ENCODE peak calls at places on chromosomes 5 and 9, in seven cellular contexts. V, N, I, S, K, L and E are unnamed samples.

GRCh38 chr9:71638627-71639026 is 129.7 kb downstream of the CEMIP2 start:
- DNase-seq in N (no peak), K (no peak), V (no peak), L (peak), S (peak), I (no peak), E (peak)

GRCh38 chr5:173513521-173513991 is 102.9 kb downstream of the BOD1 start:
- DNase-seq in I (no peak), V (no peak), N (no peak), L (no peak), S (no peak), K (no peak), E (no peak)

GRCh38 chr9:109499631-109500120 is 1.6 kb upstream of the PTPN3 start:
- DNase-seq in S (no peak), I (no peak), V (peak), K (no peak), N (peak), L (no peak), E (no peak)

GRCh38 chr9:116190997-116191396 is 37.4 kb downstream of the PAPPA start:
- DNase-seq in L (no peak), V (no peak), I (no peak), S (no peak), K (no peak), N (peak), E (no peak)

GRCh38 chr5:179135006-179135405 is 74.8 kb downstream of the ZNF354C start:
- DNase-seq in V (no peak), I (no peak), N (no peak), S (no peak), L (no peak), K (no peak), E (no peak)

GRCh38 chr9:99336531-99336930 is 114.4 kb downstream of the SEC61B start:
- DNase-seq in V (no peak), K (no peak), L (no peak), N (no peak), I (no peak), S (no peak), E (no peak)

GRCh38 chr5:176823076-176823481 is 12.7 kb downstream of the UNC5A start:
- DNase-seq in S (no peak), L (no peak), N (no peak), I (no peak), V (no peak), K (no peak), E (no peak)

GRCh38 chr5:35248843-35249780 is 18.8 kb upstream of the PRLR start:
- DNase-seq in V (no peak), K (no peak), I (no peak), N (no peak), L (peak), S (no peak), E (no peak)

GRCh38 chr5:17878541-17878940 is 244.3 kb downstream of the TAF11L14 start:
- DNase-seq in L (no peak), K (no peak), N (no peak), V (no peak), I (no peak), S (no peak), E (no peak)

GRCh38 chr5:35776757-35777156 is 79.9 kb upstream of the IL7R start:
- DNase-seq in K (no peak), L (no peak), V (no peak), I (no peak), S (no peak), N (no peak), E (no peak)

GRCh38 chr5:159746707-159747106 is 169.6 kb upstream of the ADRA1B start:
- DNase-seq in L (peak), V (no peak), K (no peak), S (no peak), I (no peak), N (no peak), E (no peak)

GRCh38 chr5:44875661-44876250 is 67.0 kb downstream of the MRPS30 start:
- DNase-seq in V (peak), K (peak), N (peak), I (no peak), S (no peak), L (no peak), E (no peak)

GRCh38 chr9:136108648-136109266 is 9.9 kb downstream of the TMEM250 start:
- DNase-seq in S (no peak), N (no peak), I (no peak), L (no peak), K (no peak), V (no peak), E (no peak)

GRCh38 chr9:136111910-136112309 is 6.8 kb downstream of the TMEM250 start:
- DNase-seq in V (no peak), N (no peak), S (no peak), I (no peak), K (no peak), L (no peak), E (no peak)

GRCh38 chr9:136109351-136110081 is 9.2 kb downstream of the TMEM250 start:
- DNase-seq in L (peak), I (peak), K (peak), N (peak), S (peak), V (no peak), E (peak)

GRCh38 chr9:136111190-136111589 is 7.5 kb downstream of the TMEM250 start:
- DNase-seq in L (no peak), V (no peak), K (no peak), S (no peak), I (no peak), N (no peak), E (no peak)

DNA sequence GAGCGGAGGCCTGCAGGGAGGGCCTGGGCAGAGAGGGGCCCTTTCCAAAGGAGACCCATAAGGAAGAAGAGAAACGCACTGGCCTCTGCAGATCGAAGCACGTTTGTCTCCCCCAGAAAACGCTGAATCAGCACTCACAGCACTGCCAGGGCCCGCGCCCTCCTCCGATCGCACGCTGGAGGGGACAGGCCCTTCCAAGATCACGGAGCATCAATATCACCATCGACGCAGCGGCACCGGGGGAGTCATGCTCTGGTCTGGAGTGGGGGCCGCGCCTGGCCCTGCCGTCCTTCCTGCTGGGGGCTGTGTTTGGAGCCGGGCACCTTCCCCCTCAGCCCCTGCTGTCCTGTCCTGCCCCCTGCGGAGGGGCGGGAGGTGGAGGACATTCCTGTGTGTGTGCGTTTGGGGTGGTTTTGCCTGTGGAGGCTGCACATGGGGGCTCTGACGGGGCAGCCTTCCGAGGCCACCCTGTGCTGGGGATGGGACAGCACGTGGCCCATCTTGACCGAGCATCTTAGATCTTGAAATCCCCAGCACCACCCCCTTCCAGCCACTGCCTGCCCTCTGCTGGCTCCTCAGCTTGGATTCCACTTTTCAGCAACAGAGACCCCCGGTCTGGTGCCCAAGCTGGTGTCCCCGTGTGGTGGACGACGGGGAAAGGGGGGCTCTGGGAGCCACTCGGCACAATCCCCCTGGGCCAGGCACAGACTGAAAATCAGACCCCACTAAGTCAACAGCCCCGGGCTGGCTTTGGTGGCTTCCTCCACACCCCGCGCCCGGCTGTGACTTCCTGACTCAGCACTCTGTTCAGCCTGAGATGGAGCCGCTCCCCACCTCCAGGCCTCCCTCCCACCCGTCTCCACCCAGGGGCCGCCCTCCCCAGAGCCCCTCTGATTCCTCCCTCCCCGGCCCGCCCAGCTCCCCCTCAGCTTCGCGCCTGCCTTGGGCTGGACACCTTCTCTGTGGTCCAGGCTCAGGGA is 8.3 kb downstream of the TMEM250 start:
- DNase-seq in N (no peak), V (no peak), L (no peak), K (no peak), I (no peak), S (no peak), E (no peak)
- TF ChIP-seq CTCF in N (no peak), V (peak), L (peak), K (no peak), I (no peak), S (peak), E (peak)

GRCh38 chr9:124877383-124877782 is 15.5 kb downstream of the ARPC5L start:
- DNase-seq in I (no peak), N (no peak), L (no peak), K (no peak), S (no peak), V (no peak), E (no peak)

GRCh38 chr9:124873664-124874063 is 11.7 kb downstream of the ARPC5L start:
- DNase-seq in L (no peak), I (no peak), S (no peak), N (no peak), V (no peak), K (no peak), E (no peak)

GRCh38 chr9:124878518-124878917 is 16.6 kb downstream of the ARPC5L start:
- DNase-seq in V (no peak), N (no peak), I (no peak), L (no peak), K (no peak), S (no peak), E (no peak)

GRCh38 chr9:124879226-124879625 is 17.3 kb downstream of the ARPC5L start:
- DNase-seq in I (no peak), S (no peak), L (no peak), V (no peak), N (no peak), K (no peak), E (no peak)

GRCh38 chr9:124875501-124875900 is 13.6 kb downstream of the ARPC5L start:
- DNase-seq in V (no peak), K (no peak), I (no peak), S (no peak), L (no peak), N (no peak), E (no peak)
- TF ChIP-seq POLR2A in V (no peak), K (no peak), I (no peak), S (no peak), L (no peak), N (no peak), E (no peak)

DNA sequence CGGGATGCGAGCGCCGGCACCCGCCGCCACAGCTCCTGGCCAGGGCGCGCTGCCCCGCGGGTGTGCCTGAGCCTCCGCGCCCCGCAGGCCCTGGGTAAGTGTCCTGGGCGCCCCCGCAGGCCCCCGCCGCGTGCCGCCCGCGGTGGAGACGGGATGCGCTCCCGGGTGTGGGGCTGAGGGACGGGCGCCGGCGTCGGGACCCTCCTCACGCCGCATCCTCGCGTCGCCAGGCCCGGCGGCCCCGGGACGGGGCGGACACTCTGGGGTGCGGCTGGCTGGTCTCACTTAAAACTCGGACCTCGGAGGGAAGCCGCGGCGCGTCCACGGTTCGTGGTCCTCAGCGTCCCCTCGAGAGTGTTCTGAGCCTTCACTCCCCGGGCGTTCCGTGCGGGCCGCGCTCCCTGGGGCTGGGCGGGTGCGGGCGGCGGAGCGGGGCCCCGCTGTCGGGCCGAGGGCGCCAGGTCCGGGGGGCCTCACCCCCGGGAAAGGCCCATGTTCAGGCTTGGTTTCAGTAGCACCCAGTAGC is 275 bp downstream of the AHRR start:
- DNase-seq in I (peak), V (no peak), S (no peak), K (no peak), L (no peak), N (no peak), E (no peak)
- TF ChIP-seq CTCF in I (no peak), V (no peak), S (no peak), K (no peak), L (no peak), N (no peak), E (no peak)

DNA sequence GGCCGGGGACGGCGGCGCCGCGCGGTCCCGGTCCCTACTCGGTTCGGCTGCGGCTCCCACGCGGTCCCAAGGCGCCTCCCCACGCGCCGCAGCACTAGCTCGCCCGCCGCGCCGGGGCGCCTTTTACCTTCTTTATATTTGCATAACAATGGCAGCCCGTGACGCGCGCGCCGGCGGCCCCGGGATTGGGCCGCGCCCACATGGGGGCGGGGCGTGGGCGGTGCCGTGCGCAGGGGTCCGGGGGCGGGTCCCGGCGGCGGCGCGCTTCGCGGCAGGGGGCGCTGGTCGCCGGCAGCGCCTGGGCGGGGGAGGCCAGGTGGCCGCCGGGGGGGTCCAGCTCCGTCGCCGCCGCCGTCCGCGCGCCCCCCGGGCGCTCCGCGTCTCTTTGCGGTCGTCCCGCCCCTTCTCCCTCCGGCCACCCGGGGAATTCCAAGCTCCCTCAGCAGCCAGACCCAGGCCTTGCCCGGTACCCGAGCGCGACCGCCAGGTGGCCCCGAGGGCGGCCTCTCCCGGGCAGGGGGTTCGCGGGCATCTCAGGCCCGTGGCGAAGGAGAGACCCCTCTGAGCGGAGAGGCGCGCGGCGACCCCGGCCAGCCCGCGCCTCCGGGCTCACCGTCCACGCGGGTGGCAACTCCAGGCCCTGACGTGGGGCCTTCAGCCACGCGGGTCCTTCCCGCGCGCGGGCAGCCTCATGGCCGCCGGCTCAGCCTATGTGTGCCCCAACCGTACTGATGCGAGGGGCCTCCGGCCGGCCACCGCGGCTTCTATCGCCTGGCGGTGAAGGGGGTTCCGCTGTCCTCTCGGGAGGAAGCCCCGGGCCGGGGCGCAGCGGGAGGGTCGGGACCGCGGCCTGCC is at the start of gene NRARP:
- DNase-seq in I (peak), K (peak), V (no peak), S (peak), N (peak), L (no peak), E (peak)
- TF ChIP-seq POLR2A in I (no peak), K (peak), V (no peak), S (no peak), N (peak), L (no peak), E (peak)

GRCh38 chr9:26973989-26974388 is 17.8 kb downstream of the IFT74 start:
- DNase-seq in S (no peak), N (no peak), I (no peak), L (no peak), K (no peak), V (no peak), E (no peak)
- TF ChIP-seq CTCF in S (no peak), N (no peak), I (no peak), L (no peak), K (no peak), V (no peak), E (no peak)

DNA sequence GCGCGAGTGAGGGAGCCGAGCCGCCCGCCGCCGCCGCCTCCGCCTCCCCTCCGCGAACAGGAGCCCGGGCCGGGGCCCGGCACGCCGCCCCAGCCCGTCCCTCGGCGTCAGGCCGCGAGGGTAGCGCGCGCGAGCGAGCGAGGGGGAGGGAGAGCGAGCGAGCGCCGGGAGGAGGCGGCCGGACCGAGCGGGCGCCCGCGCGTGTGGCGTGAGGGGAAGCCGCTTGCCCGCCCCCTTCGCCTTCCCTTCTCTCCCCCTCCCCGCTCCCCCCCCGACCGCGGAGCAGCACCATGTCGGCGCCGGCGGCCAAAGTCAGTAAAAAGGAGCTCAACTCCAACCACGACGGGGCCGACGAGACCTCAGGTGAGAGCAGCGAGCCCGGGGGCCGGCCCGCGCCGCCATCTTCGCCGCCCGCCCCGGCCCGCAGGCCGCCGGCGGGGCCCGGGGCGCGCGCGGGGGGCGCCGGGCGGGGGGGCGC is 310 bp downstream of the SET start:
- DNase-seq in V (no peak), L (no peak), K (no peak), I (peak), S (peak), N (peak), E (peak)
- TF ChIP-seq POLR2A in V (no peak), L (no peak), K (no peak), I (no peak), S (no peak), N (peak), E (no peak)

DNA sequence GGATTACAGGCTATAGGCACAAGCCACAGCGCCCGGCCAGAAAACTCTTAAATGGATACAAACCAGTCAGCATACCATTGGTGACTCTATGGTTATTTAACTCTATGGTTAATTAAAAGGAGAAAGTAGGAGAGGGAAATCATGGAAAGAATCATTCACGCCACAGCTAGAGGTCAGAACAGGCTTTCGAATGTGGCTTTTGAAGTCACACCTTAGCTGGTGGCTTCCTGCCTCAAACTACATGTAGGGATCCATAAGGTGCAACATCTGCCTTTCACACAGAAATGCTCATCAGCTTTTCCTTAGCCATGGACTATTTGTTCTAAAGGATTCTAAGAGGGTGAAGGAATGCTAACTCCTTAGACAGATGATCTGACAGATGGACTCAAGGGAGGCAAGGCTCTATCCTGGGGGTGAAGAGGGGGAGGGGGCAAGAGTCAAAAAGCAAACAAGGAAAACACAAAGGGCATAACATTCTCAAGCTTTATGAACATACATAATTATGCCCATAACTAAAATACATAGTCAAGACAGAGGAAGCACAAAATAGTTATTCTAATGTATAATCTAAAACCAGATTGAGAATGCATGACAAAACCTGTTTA is 130.9 kb downstream of the EFNA5 start:
- DNase-seq in I (no peak), S (no peak), V (no peak), K (no peak), L (no peak), N (no peak), E (no peak)
- TF ChIP-seq CTCF in I (no peak), S (no peak), V (no peak), K (no peak), L (no peak), N (no peak), E (no peak)

GRCh38 chr5:43068037-43068436 is 27.9 kb upstream of the ANXA2R start:
- DNase-seq in K (no peak), N (no peak), V (no peak), I (no peak), L (peak), S (no peak), E (no peak)

GRCh38 chr5:43063731-43064171 is 23.6 kb upstream of the ANXA2R start:
- DNase-seq in S (no peak), K (no peak), I (no peak), N (no peak), V (no peak), L (no peak), E (no peak)

GRCh38 chr5:43066231-43066798 is 26.2 kb upstream of the ANXA2R start:
- DNase-seq in I (peak), N (no peak), K (peak), S (peak), L (peak), V (peak), E (peak)

GRCh38 chr5:43066799-43067741 is 27.0 kb upstream of the ANXA2R start:
- DNase-seq in L (peak), S (peak), K (peak), I (peak), N (peak), V (peak), E (peak)

DNA sequence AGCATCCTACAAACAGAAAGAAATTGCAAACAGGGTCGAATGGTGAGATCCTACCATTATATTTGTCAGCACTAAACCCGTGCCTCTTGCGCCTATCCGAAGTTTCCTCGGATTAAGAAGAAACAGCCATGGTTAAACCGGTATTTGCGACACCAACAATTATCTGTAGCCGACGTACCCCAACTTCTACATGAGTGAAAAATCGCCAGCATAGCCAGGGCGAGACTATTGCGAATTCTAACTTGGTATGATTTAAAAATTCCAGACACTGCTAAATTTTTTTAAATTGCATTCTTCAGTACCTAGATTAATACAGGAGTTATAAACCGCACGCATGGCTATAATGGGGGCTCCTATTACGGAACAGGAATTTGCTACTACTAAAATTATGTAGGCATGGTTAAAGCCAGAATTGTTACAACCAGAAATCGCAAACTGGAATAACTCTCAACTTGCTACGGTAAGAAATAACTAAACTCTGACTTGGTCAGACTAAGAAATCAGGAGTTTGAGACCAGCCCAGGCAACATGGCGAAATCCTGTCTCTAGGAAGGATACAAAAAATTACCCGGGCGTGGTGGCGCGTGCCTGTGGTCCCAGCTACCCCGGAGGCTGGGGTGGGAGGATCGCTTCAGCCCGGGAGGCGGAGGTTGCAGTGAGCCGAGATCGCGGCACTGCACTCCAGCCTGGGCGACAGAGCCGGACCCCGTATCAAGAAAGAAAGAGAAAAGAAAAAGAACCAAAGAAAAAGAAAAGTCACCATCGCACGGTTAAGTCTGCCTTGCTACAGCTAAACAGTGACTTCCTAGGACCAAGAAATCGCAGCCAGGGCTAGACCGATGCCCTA is 25.5 kb upstream of the ANXA2R start:
- DNase-seq in K (no peak), S (peak), I (peak), V (no peak), L (peak), N (no peak), E (peak)
- TF ChIP-seq POLR2A in K (peak), S (no peak), I (no peak), V (no peak), L (no peak), N (no peak), E (no peak)